ENCODE peak calls at places on chromosome 19, in seven cellular contexts. W is adipocyte, J is GM23338, N is AG04449, B is AG10803, V is lung, F is neural progenitor cell. L is an unnamed sample.

GRCh38 chr19:34254552-34255432 is at the start of gene GARRE1:
- DNase-seq in W (peak), J (peak), N (no peak), B (no peak), V (no peak), F (peak), L (no peak)

GRCh38 chr19:41848666-41849065 is 3.8 kb downstream of the DMRTC2 start:
- DNase-seq in W (no peak), J (no peak), N (no peak), B (no peak), V (no peak), F (no peak), L (no peak)

GRCh38 chr19:45517641-45518468 is 10.6 kb downstream of the VASP start:
- DNase-seq in W (no peak), J (no peak), N (no peak), B (no peak), V (no peak), F (no peak), L (no peak)

GRCh38 chr19:31378404-31378803 is 29.2 kb upstream of the TSHZ3 start:
- DNase-seq in W (peak), J (no peak), N (peak), B (peak), V (no peak), F (no peak), L (no peak)

GRCh38 chr19:37957176-37957575 is 50.2 kb downstream of the SIPA1L3 start:
- DNase-seq in W (no peak), J (no peak), N (no peak), B (no peak), V (no peak), F (no peak), L (no peak)

GRCh38 chr19:1173160-1173844 is 766 bp downstream of the SBNO2 start:
- DNase-seq in W (peak), J (no peak), N (no peak), B (no peak), V (no peak), F (peak), L (no peak)

GRCh38 chr19:27929399-27929798 is 1283.6 kb downstream of the UQCRFS1 start:
- DNase-seq in W (no peak), J (no peak), N (no peak), B (no peak), V (no peak), F (no peak), L (no peak)

GRCh38 chr19:13718733-13719132 is 45.6 kb upstream of the MRI1 start:
- DNase-seq in W (peak), J (peak), N (peak), B (peak), V (no peak), F (peak), L (no peak)

GRCh38 chr19:39157997-39158389 is 32.4 kb downstream of the PAK4 start:
- DNase-seq in W (no peak), J (no peak), N (no peak), B (no peak), V (no peak), F (no peak), L (no peak)

GRCh38 chr19:43596842-43597461 is 557 bp downstream of the ZNF576 start:
- DNase-seq in W (peak), J (no peak), N (no peak), B (no peak), V (no peak), F (peak), L (no peak)

GRCh38 chr19:54473071-54473941 is at the start of gene CDC42EP5:
- DNase-seq in W (peak), J (peak), N (peak), B (peak), V (no peak), F (peak), L (no peak)

GRCh38 chr19:40467007-40467565 is 285 bp downstream of the SPTBN4 start:
- DNase-seq in W (peak), J (peak), N (no peak), B (no peak), V (no peak), F (peak), L (no peak)

GRCh38 chr19:48965806-48966540 is 864 bp downstream of the FTL start:
- DNase-seq in W (peak), J (peak), N (no peak), B (peak), V (peak), F (peak), L (no peak)

GRCh38 chr19:34991542-34992333 is 8.4 kb upstream of the GRAMD1A start:
- DNase-seq in W (no peak), J (no peak), N (no peak), B (no peak), V (no peak), F (no peak), L (no peak)

GRCh38 chr19:33778089-33778791 is 18.4 kb upstream of the KCTD15 start:
- DNase-seq in W (peak), J (peak), N (no peak), B (peak), V (peak), F (peak), L (no peak)

GRCh38 chr19:7637374-7638256 is 705 bp downstream of the STXBP2 start:
- DNase-seq in W (no peak), J (no peak), N (no peak), B (no peak), V (peak), F (peak), L (no peak)

GRCh38 chr19:22619932-22620331 is 14.2 kb upstream of the ZNF492 start:
- DNase-seq in W (no peak), J (no peak), N (no peak), B (no peak), V (no peak), F (no peak), L (no peak)

GRCh38 chr19:39411006-39411831 is 1.2 kb upstream of the PLEKHG2 start:
- DNase-seq in W (peak), J (no peak), N (no peak), B (peak), V (no peak), F (no peak), L (no peak)

GRCh38 chr19:8022275-8022674 is 16.8 kb upstream of the ELAVL1 start:
- DNase-seq in W (no peak), J (no peak), N (no peak), B (no peak), V (peak), F (no peak), L (no peak)

GRCh38 chr19:14775855-14776254 is 2.5 kb downstream of the ADGRE2 start:
- DNase-seq in W (no peak), J (peak), N (no peak), B (no peak), V (no peak), F (no peak), L (no peak)

GRCh38 chr19:40754611-40755247 is 3.7 kb downstream of the SNRPA start:
- DNase-seq in W (no peak), J (no peak), N (no peak), B (peak), V (no peak), F (no peak), L (no peak)

GRCh38 chr19:920051-920857 is 3.1 kb downstream of the KISS1R start:
- DNase-seq in W (peak), J (peak), N (no peak), B (no peak), V (no peak), F (peak), L (no peak)

GRCh38 chr19:15538774-15539173 is 30.4 kb downstream of the CYP4F22 start:
- DNase-seq in W (no peak), J (no peak), N (no peak), B (no peak), V (no peak), F (no peak), L (no peak)

GRCh38 chr19:17557461-17557860 is 2.0 kb downstream of the COLGALT1 start:
- DNase-seq in W (no peak), J (no peak), N (no peak), B (peak), V (no peak), F (no peak), L (no peak)

GRCh38 chr19:13121551-13122274 is 3.6 kb downstream of the NACC1 start:
- DNase-seq in W (no peak), J (no peak), N (no peak), B (no peak), V (no peak), F (no peak), L (no peak)

GRCh38 chr19:15223649-15224371 is 8.4 kb downstream of the EPHX3 start:
- DNase-seq in W (peak), J (peak), N (no peak), B (no peak), V (no peak), F (peak), L (no peak)

GRCh38 chr19:18203408-18203862 is 407 bp downstream of the RAB3A start:
- DNase-seq in W (peak), J (no peak), N (no peak), B (no peak), V (no peak), F (no peak), L (no peak)

GRCh38 chr19:42114412-42114811 is 17.8 kb downstream of the POU2F2 start:
- DNase-seq in W (no peak), J (peak), N (no peak), B (no peak), V (no peak), F (no peak), L (no peak)

GRCh38 chr19:16928916-16929315 is 40.1 kb downstream of the F2RL3 start:
- DNase-seq in W (no peak), J (no peak), N (no peak), B (no peak), V (no peak), F (no peak), L (no peak)

GRCh38 chr19:47509973-47510372 is 4.9 kb downstream of the NAPA start:
- DNase-seq in W (no peak), J (no peak), N (no peak), B (no peak), V (no peak), F (no peak), L (no peak)
- H3K4me3 ChIP-seq in W (no peak), J (no peak), N (no peak), B (no peak), V (no peak), F (no peak), L (no peak)

GRCh38 chr19:2288743-2289713 is 7.1 kb upstream of the PEAK3 start:
- DNase-seq in W (no peak), J (peak), N (no peak), B (no peak), V (no peak), F (no peak), L (no peak)
- H3K4me3 ChIP-seq in W (no peak), J (peak), N (no peak), B (no peak), V (no peak), F (no peak), L (no peak)

GRCh38 chr19:3578390-3578789 is 5.6 kb downstream of the HMG20B start:
- DNase-seq in W (no peak), J (no peak), N (no peak), B (no peak), V (no peak), F (no peak), L (no peak)
- H3K4me3 ChIP-seq in W (no peak), J (peak), N (no peak), B (no peak), V (no peak), F (no peak), L (no peak)

DNA sequence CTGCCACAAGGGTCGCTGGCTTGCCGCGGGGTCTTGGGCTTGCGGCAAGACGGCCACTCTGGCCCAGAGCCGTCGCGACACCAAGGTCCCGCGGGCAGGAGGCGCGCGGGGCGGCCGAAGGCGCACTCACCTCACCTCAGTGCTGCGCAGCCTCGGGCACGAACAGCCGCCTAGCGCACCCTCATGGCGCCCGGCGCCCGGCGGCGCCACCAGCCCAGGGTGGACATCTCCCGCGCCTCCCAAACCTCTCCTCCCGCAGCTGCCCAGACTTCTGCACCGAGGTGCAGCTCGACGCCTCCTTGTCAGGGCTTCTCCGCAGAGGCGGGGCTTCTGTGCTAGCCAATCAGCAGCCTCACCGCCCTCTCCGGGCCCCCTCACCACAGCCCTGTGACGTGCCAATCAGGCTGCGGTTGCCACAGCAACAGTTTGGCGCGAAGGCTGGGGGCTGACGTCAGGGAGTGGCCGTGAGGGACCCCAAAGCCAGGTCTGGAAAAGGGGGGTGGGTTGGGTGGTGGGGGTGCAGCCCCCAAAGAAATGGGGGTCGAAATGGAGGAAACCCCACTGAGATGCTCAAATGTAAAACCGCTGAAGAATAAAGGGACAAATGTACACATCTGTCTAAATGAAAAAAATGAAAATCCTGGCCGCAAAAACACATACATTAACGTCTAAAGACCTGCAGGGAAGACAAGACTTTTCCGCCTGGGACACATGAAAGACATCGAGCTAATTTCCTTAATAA is at the start of the genes PEG3 and ZIM2:
- DNase-seq in W (no peak), J (no peak), N (no peak), B (no peak), V (no peak), F (no peak), L (no peak)
- H3K4me3 ChIP-seq in W (peak), J (no peak), N (no peak), B (no peak), V (no peak), F (no peak), L (peak)

DNA sequence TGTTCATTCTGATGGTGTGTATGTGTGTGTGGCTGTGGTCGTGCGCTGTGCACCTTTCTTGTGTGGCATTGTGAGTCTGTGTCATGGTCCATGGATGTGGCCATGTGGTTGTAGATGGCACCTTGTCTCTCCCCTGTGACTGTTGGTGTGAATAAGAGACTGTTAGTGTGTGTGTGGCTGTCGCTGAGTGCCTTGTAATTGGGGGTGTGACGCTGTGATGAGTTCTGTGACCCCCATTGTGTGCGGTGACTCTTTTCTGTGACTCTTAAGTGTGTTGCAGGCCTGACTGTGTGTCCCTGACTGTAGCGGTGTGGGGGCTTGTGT is 804 bp downstream of the PLPPR2 start:
- DNase-seq in W (no peak), J (no peak), N (no peak), B (no peak), V (no peak), F (no peak), L (no peak)
- H3K4me3 ChIP-seq in W (peak), J (peak), N (peak), B (peak), V (no peak), F (no peak), L (peak)

GRCh38 chr19:56314584-56315075 is at the start of gene ZSCAN5A:
- DNase-seq in W (peak), J (peak), N (peak), B (peak), V (peak), F (peak), L (peak)
- H3K4me3 ChIP-seq in W (peak), J (peak), N (peak), B (peak), V (peak), F (peak), L (peak)

DNA sequence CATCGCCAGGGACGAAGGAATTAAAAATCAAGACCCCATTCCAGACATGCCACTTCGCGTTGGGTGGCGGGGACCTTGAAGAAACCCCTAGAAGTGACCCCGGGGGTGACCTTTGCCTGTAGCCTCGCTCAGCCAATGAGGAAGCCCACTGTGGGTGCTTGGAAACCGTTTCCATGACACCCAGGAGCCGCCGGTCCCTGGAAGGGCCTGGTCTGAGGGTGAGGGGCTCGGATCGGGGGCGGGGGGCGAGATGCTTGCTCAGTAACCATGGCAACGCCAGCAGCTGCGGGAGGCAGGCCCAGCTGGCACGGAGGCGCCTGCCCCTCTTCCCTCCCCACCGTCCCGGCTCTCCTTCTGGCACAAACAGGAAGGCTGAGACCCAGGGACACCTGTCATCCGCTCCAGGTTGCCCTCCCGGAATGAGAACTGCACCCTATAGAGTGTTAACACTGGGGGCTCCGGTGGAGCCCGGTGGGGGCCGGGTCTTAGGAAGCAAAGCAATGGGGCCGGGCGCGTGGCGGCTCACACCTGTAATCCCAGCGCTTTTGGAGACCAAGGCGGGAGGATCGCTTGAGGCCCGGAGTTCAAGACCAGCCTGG is 54.4 kb upstream of the PTPRS start:
- DNase-seq in W (no peak), J (peak), N (no peak), B (no peak), V (no peak), F (peak), L (no peak)
- H3K4me3 ChIP-seq in W (no peak), J (peak), N (no peak), B (no peak), V (no peak), F (no peak), L (no peak)

DNA sequence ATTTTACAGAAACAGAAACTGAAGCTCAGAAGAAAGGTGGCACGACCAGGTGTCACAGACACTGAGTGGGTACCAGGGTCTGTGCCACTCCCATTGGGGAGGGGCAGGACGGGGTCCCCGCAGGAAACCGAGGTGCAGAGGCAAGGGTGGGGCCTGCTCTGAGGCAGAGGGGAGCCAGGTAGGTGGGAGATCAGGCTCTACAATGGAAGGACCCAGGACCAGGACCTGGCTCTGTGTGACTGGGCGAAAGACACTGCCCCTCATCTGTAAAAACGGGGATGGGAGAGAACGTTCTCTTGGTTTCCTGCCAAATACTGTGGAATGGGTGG is 2.8 kb downstream of the PTGIR start:
- DNase-seq in W (no peak), J (no peak), N (no peak), B (no peak), V (no peak), F (no peak), L (no peak)
- H3K4me3 ChIP-seq in W (no peak), J (no peak), N (no peak), B (peak), V (no peak), F (no peak), L (no peak)

GRCh38 chr19:56217039-56217949 is 15.2 kb downstream of the ZSCAN5C start:
- DNase-seq in W (peak), J (peak), N (no peak), B (peak), V (no peak), F (peak), L (no peak)
- H3K4me3 ChIP-seq in W (peak), J (peak), N (peak), B (peak), V (no peak), F (no peak), L (peak)

GRCh38 chr19:51978882-51979281 is 7.8 kb downstream of the ZNF350 start:
- DNase-seq in W (no peak), J (no peak), N (no peak), B (no peak), V (no peak), F (no peak), L (no peak)
- H3K4me3 ChIP-seq in W (no peak), J (no peak), N (no peak), B (no peak), V (no peak), F (no peak), L (no peak)

L was measured in epithelial cell of proximal tubule.